ENCODE peak calls at places on chromosome 20, in seven cellular contexts. J is SK-N-SH, S is H1, K is K562, F is GM12878, B is HepG2, R is GM12891. W is an unnamed sample.

GRCh38 chr20:5085380-5085779 is 34.4 kb downstream of the PCNA start:
- DNase-seq in S (no peak), J (no peak), R (no peak), F (no peak), B (no peak), K (no peak), W (no peak)

GRCh38 chr20:36435799-36436541 is 105.3 kb upstream of the MYL9 start:
- DNase-seq in K (peak; percentile 98), S (peak; percentile 99), F (no peak), J (peak; percentile 88), R (peak; percentile 57), B (peak; percentile 50), W (peak; percentile 71)

GRCh38 chr20:45011108-45011526 is 44.8 kb downstream of the STK4 start:
- DNase-seq in J (peak; percentile 57), K (peak; percentile 20), B (peak; percentile 49), F (no peak), R (no peak), S (peak; percentile 55), W (no peak)

GRCh38 chr20:2697768-2698167 is 5.2 kb downstream of the EBF4 start:
- DNase-seq in S (peak; percentile 39), R (no peak), J (peak; percentile 52), B (no peak), K (no peak), F (no peak), W (no peak)

GRCh38 chr20:44805335-44805734 is 5.0 kb downstream of the RIMS4 start:
- DNase-seq in S (no peak), F (no peak), R (no peak), K (no peak), J (no peak), B (no peak), W (no peak)

GRCh38 chr20:43799150-43799711 is 72.4 kb upstream of the GTSF1L start:
- DNase-seq in J (peak; percentile 54), S (no peak), B (no peak), K (no peak), F (no peak), R (no peak), W (no peak)

GRCh38 chr20:32990426-32990825 is 13.8 kb downstream of the SUN5 start:
- DNase-seq in S (no peak), B (no peak), J (no peak), R (no peak), F (no peak), K (no peak), W (no peak)

GRCh38 chr20:41572010-41572572 is 46.1 kb downstream of the CHD6 start:
- DNase-seq in F (no peak), B (no peak), J (no peak), S (no peak), K (no peak), R (no peak), W (no peak)

GRCh38 chr20:33408716-33409654 is 7.7 kb upstream of the CDK5RAP1 start:
- DNase-seq in J (no peak), F (peak; percentile 47), K (no peak), S (no peak), B (no peak), R (no peak), W (no peak)

GRCh38 chr20:12700701-12701100 is 308.1 kb upstream of the SPTLC3 start:
- DNase-seq in F (no peak), R (no peak), B (no peak), S (no peak), J (no peak), K (no peak), W (no peak)

GRCh38 chr20:44692932-44693476 is 22.2 kb upstream of the CCN5 start:
- DNase-seq in R (no peak), K (no peak), F (no peak), S (no peak), B (peak; percentile 97), J (no peak), W (no peak)

GRCh38 chr20:63574156-63574828 is at the start of gene HELZ2:
- DNase-seq in J (peak; percentile 90), S (peak; percentile 78), F (no peak), K (peak; percentile 87), B (peak; percentile 53), R (peak; percentile 84), W (peak; percentile 86)
- TF ChIP-seq POLR2AphosphoS5 in J (peak; percentile 52), S (no peak), F (no peak), K (peak; percentile 39), B (peak; percentile 69), R (no peak), W (no peak)

GRCh38 chr20:577167-577791 is 32.8 kb downstream of the TCF15 start:
- DNase-seq in B (peak; percentile 70), S (no peak), J (no peak), R (no peak), F (no peak), K (peak; percentile 58), W (no peak)
- TF ChIP-seq TAF1 in B (no peak), S (no peak), J (no peak), R (no peak), F (no peak), K (no peak), W (no peak)

GRCh38 chr20:20017001-20017851 is at the start of gene NAA20:
- DNase-seq in F (peak; percentile 45), K (peak; percentile 86), J (peak; percentile 94), R (peak; percentile 93), S (peak; percentile 94), B (peak; percentile 94), W (peak; percentile 89)
- TF ChIP-seq POLR2AphosphoS5 in F (peak; percentile 26), K (no peak), J (peak; percentile 59), R (no peak), S (no peak), B (peak; percentile 85), W (no peak)

DNA sequence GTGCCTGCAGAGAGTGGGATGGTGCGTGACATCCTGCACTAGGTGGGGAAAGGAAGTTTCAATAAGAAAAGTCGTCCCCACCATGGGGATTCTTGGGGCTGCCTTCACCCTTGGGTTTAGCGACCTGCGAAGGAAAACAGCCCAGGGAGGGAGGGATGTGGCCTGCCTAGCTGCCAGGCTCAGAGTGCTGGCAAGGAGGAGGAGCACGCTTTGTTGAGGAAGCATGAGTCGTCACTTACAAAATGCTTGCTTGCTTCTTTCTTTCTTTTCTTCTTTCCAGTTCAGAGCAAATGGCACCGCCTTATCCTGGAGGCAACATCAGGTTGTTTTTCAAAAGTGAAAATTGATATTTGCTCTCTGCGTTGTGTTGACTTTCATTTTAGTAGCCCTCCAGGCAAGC is 123.2 kb downstream of the TFAP2C start:
- DNase-seq in F (no peak), R (no peak), B (no peak), S (no peak), J (no peak), K (no peak), W (no peak)
- TF ChIP-seq TAF1 in F (no peak), R (no peak), B (no peak), S (no peak), J (no peak), K (no peak), W (no peak)

DNA sequence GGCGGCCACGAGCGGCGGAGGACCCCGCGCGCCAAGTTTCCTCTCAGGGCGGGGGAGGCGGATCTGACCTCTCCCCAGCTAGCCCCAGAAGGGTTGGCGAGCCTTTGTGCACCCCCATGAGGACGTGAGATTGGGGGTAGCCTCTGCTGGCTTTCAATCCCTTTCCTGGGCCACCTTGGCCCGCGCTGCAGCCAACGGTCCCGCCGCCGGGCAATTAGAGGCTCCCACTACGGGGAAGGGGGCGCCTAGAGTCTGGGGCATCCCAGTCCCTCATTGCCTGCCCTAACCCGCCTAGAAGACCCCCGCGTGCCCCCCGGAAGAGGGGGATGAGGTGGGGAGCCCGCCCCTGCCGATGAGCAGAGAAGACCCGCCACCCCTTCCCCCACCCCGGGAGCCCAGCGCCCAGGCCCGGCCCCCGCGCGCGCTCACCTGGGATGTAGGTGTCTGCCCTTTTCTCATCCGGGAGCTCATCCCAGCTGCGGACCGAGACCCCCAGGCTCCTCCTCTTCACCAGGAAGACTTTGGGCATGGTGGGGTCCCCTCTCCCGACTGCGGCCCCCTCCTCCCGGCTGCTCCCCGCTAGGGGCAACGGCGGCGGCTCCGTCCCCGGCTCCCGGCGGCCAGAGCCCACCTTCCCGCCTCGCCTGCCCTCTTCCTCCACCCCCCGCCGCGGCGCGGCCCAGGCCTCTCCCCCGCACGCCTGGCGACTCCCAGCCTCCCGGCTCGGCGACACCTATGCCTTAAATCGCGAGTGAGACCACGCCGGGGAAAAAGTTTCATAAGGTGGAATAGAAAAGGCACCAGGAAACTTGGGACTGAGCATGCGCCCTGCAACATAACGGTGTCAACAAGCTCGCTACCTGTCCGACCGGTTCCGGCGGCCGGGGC is at the start of gene OVOL2:
- DNase-seq in S (peak; percentile 90), J (peak; percentile 52), R (no peak), F (no peak), K (peak; percentile 16), B (no peak), W (no peak)
- TF ChIP-seq POLR2AphosphoS5 in S (no peak), J (no peak), R (no peak), F (no peak), K (no peak), B (no peak), W (no peak)

DNA sequence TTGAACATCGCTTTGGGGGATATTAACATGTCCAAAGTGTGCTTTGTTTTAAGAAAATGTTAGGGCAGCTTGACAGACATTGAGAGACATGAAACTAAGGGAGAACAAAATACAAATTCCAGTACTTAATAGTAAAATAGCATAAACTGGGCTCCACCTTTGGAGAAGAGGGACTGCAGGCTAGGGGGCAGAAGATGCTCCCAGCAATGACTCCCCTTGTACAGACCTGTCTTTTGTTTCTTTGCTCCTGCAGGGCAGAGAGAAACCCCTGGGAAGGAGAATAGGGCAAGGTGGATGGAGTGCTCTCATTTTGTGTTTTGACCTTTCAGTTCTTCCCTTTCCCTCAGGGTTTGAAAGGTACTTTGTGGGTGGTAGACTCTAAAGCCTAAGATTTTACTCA is 115.6 kb upstream of the PLCB4 start:
- DNase-seq in S (no peak), R (no peak), J (no peak), K (no peak), B (no peak), F (no peak), W (no peak)
- TF ChIP-seq TAF1 in S (no peak), R (no peak), J (no peak), K (no peak), B (no peak), F (no peak), W (no peak)

W was measured in GM12892.